ENCODE peak calls at places on chromosomes 1 and 21, in five cellular contexts. One of them, this sample, is unnamed. For H3K4me1, the result is how much of the 10 kb centered on the place peaks cover.

GRCh38 chr21:37994211-37994610 is 78.0 kb upstream of the KCNJ6 start:
- DNase-seq in prostate gland: no peak
- DNase-seq in body of pancreas: no peak
- DNase-seq in endodermal cell: no peak
- DNase-seq in psoas muscle: no peak
- DNase-seq in this sample: no peak

GRCh38 chr1:81023187-81023724 is 777.5 kb upstream of the ADGRL2 start:
- DNase-seq in prostate gland: no peak
- DNase-seq in body of pancreas: no peak
- DNase-seq in endodermal cell: no peak
- DNase-seq in psoas muscle: no peak
- DNase-seq in this sample: no peak

GRCh38 chr1:56495538-56495937 is 83.8 kb downstream of the PLPP3 start:
- DNase-seq in prostate gland: no peak
- DNase-seq in body of pancreas: no peak
- DNase-seq in endodermal cell: no peak
- DNase-seq in psoas muscle: no peak
- DNase-seq in this sample: no peak

GRCh38 chr1:66940968-66941367 is 16.2 kb downstream of the MIER1 start:
- DNase-seq in prostate gland: no peak
- DNase-seq in body of pancreas: no peak
- DNase-seq in endodermal cell: no peak
- DNase-seq in psoas muscle: no peak
- DNase-seq in this sample: no peak

GRCh38 chr1:60878323-60878722 is 204.0 kb upstream of the NFIA start:
- DNase-seq in prostate gland: no peak
- DNase-seq in body of pancreas: no peak
- DNase-seq in endodermal cell: no peak
- DNase-seq in psoas muscle: no peak
- DNase-seq in this sample: no peak

GRCh38 chr21:33860332-33860879 is 55.2 kb downstream of the ATP5PO start:
- DNase-seq in prostate gland: no peak
- DNase-seq in body of pancreas: no peak
- DNase-seq in endodermal cell: no peak
- DNase-seq in psoas muscle: no peak
- DNase-seq in this sample: no peak

GRCh38 chr21:29298348-29299045 is at the start of gene BACH1:
- DNase-seq in prostate gland: peak
- DNase-seq in body of pancreas: peak
- DNase-seq in endodermal cell: peak
- DNase-seq in psoas muscle: peak
- DNase-seq in this sample: peak

GRCh38 chr1:21022279-21023040 is 154.2 kb downstream of the EIF4G3 start:
- DNase-seq in prostate gland: peak
- DNase-seq in body of pancreas: peak
- DNase-seq in endodermal cell: no peak
- DNase-seq in psoas muscle: no peak
- DNase-seq in this sample: no peak

GRCh38 chr1:157098519-157098918 is 1.1 kb downstream of the ETV3L start:
- DNase-seq in prostate gland: no peak
- DNase-seq in body of pancreas: no peak
- DNase-seq in endodermal cell: no peak
- DNase-seq in psoas muscle: no peak
- DNase-seq in this sample: no peak

GRCh38 chr1:217924924-217925323 is 293.8 kb downstream of the SPATA17 start:
- DNase-seq in prostate gland: no peak
- DNase-seq in body of pancreas: no peak
- DNase-seq in endodermal cell: peak
- DNase-seq in psoas muscle: no peak
- DNase-seq in this sample: no peak

GRCh38 chr21:44399151-44399954 is 45.9 kb downstream of the TRPM2 start:
- DNase-seq in prostate gland: no peak
- DNase-seq in body of pancreas: no peak
- DNase-seq in endodermal cell: no peak
- DNase-seq in psoas muscle: no peak
- DNase-seq in this sample: no peak

GRCh38 chr1:7146710-7147109 is 361.5 kb downstream of the CAMTA1 start:
- DNase-seq in prostate gland: no peak
- DNase-seq in body of pancreas: no peak
- DNase-seq in endodermal cell: no peak
- DNase-seq in psoas muscle: no peak
- DNase-seq in this sample: no peak

GRCh38 chr1:23980725-23981063 is 567 bp upstream of the SRSF10 start:
- DNase-seq in prostate gland: no peak
- DNase-seq in body of pancreas: peak
- DNase-seq in endodermal cell: peak
- DNase-seq in psoas muscle: no peak
- DNase-seq in this sample: no peak

GRCh38 chr1:19435851-19436465 is 49.4 kb downstream of the CAPZB start:
- DNase-seq in prostate gland: no peak
- DNase-seq in body of pancreas: no peak
- DNase-seq in endodermal cell: no peak
- DNase-seq in psoas muscle: no peak
- DNase-seq in this sample: no peak

GRCh38 chr1:204418174-204419063 is 6.8 kb upstream of the PPP1R15B start:
- DNase-seq in prostate gland: no peak
- DNase-seq in body of pancreas: no peak
- DNase-seq in endodermal cell: no peak
- DNase-seq in psoas muscle: no peak
- DNase-seq in this sample: no peak

GRCh38 chr1:115538579-115538978 is 103.2 kb upstream of the VANGL1 start:
- DNase-seq in prostate gland: no peak
- DNase-seq in body of pancreas: no peak
- DNase-seq in endodermal cell: no peak
- DNase-seq in psoas muscle: no peak
- DNase-seq in this sample: no peak

GRCh38 chr1:31714442-31715096 is 10.8 kb upstream of the COL16A1 start:
- DNase-seq in prostate gland: peak
- DNase-seq in body of pancreas: peak
- DNase-seq in endodermal cell: peak
- DNase-seq in psoas muscle: peak
- DNase-seq in this sample: no peak

GRCh38 chr1:3931310-3931700 is 31.2 kb upstream of the C1orf174 start:
- DNase-seq in prostate gland: no peak
- DNase-seq in body of pancreas: no peak
- DNase-seq in endodermal cell: no peak
- DNase-seq in psoas muscle: no peak
- DNase-seq in this sample: no peak

GRCh38 chr1:78333426-78334012 is 157.3 kb upstream of the PTGFR start:
- DNase-seq in prostate gland: no peak
- DNase-seq in body of pancreas: peak
- DNase-seq in endodermal cell: no peak
- DNase-seq in psoas muscle: no peak
- DNase-seq in this sample: no peak

GRCh38 chr1:45620588-45621500 is 3.0 kb downstream of the CCDC17 start:
- DNase-seq in prostate gland: no peak
- DNase-seq in body of pancreas: no peak
- DNase-seq in endodermal cell: peak
- DNase-seq in psoas muscle: no peak
- DNase-seq in this sample: no peak

GRCh38 chr1:166490437-166490784 is 323.6 kb upstream of the FAM78B start:
- DNase-seq in prostate gland: no peak
- DNase-seq in body of pancreas: no peak
- DNase-seq in endodermal cell: no peak
- DNase-seq in psoas muscle: no peak
- DNase-seq in this sample: no peak

GRCh38 chr1:196558424-196558823 is 49.8 kb downstream of the KCNT2 start:
- DNase-seq in prostate gland: no peak
- DNase-seq in body of pancreas: no peak
- DNase-seq in endodermal cell: no peak
- DNase-seq in psoas muscle: no peak
- DNase-seq in this sample: no peak

GRCh38 chr1:221458430-221459156 is 283.3 kb downstream of the DUSP10 start:
- DNase-seq in prostate gland: no peak
- DNase-seq in body of pancreas: no peak
- DNase-seq in endodermal cell: no peak
- DNase-seq in psoas muscle: no peak
- DNase-seq in this sample: no peak

GRCh38 chr1:17128361-17128760 is 9.1 kb upstream of the PADI2 start:
- DNase-seq in prostate gland: no peak
- DNase-seq in body of pancreas: no peak
- DNase-seq in endodermal cell: no peak
- DNase-seq in psoas muscle: no peak
- DNase-seq in this sample: no peak

GRCh38 chr1:28855469-28855944 is 43.5 kb downstream of the OPRD1 start:
- DNase-seq in prostate gland: no peak
- DNase-seq in body of pancreas: no peak
- DNase-seq in endodermal cell: no peak
- DNase-seq in psoas muscle: no peak
- DNase-seq in this sample: no peak

GRCh38 chr1:89198500-89199072 is at the start of gene GBP4:
- DNase-seq in prostate gland: peak
- DNase-seq in body of pancreas: no peak
- DNase-seq in endodermal cell: peak
- DNase-seq in psoas muscle: peak
- DNase-seq in this sample: peak
- H3K4me1 ChIP-seq in prostate gland: under half
- H3K4me1 ChIP-seq in body of pancreas: under half
- H3K4me1 ChIP-seq in endodermal cell: under half
- H3K4me1 ChIP-seq in psoas muscle: under half
- H3K4me1 ChIP-seq in this sample: under half

DNA sequence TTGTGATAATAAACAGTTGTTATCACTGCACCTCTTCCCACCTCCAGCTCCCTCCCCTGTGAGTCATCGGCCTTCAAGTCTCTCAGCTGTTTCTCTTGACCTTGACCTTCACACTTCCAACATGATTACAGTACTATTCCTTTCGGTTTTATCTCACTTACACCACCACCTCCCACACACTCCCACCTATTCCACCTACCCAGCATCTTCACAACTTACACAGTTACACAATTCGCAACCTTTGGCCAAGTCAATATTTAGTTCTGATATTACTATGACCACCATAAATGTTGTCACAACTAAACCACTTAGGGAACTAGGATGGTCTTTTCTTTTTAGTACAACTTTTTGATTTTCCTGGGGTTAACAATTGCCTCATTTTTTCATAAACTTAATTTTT is 60.2 kb downstream of the RIPK4 start:
- DNase-seq in prostate gland: no peak
- DNase-seq in body of pancreas: peak
- DNase-seq in endodermal cell: no peak
- DNase-seq in psoas muscle: no peak
- DNase-seq in this sample: no peak
- H3K27ac ChIP-seq in prostate gland: peak
- H3K27ac ChIP-seq in body of pancreas: peak
- H3K27ac ChIP-seq in endodermal cell: no peak
- H3K27ac ChIP-seq in psoas muscle: no peak
- H3K27ac ChIP-seq in this sample: no peak

GRCh38 chr1:10516925-10517676 is 42.4 kb downstream of the PEX14 start:
- DNase-seq in prostate gland: no peak
- DNase-seq in body of pancreas: no peak
- DNase-seq in endodermal cell: no peak
- DNase-seq in psoas muscle: no peak
- DNase-seq in this sample: no peak

GRCh38 chr1:10517677-10517982 is 42.9 kb downstream of the PEX14 start:
- DNase-seq in prostate gland: no peak
- DNase-seq in body of pancreas: no peak
- DNase-seq in endodermal cell: no peak
- DNase-seq in psoas muscle: no peak
- DNase-seq in this sample: no peak

GRCh38 chr1:10515627-10516026 is 40.9 kb downstream of the PEX14 start:
- DNase-seq in prostate gland: peak
- DNase-seq in body of pancreas: no peak
- DNase-seq in endodermal cell: no peak
- DNase-seq in psoas muscle: no peak
- DNase-seq in this sample: peak

GRCh38 chr1:10514490-10515235 is 39.9 kb downstream of the PEX14 start:
- DNase-seq in prostate gland: peak
- DNase-seq in body of pancreas: no peak
- DNase-seq in endodermal cell: no peak
- DNase-seq in psoas muscle: no peak
- DNase-seq in this sample: no peak

GRCh38 chr1:10516244-10516643 is 41.5 kb downstream of the PEX14 start:
- DNase-seq in prostate gland: peak
- DNase-seq in body of pancreas: no peak
- DNase-seq in endodermal cell: no peak
- DNase-seq in psoas muscle: no peak
- DNase-seq in this sample: no peak
- H3K4me1 ChIP-seq in prostate gland: under half
- H3K4me1 ChIP-seq in body of pancreas: under half
- H3K4me1 ChIP-seq in endodermal cell: under half
- H3K4me1 ChIP-seq in psoas muscle: under half
- H3K4me1 ChIP-seq in this sample: under half

DNA sequence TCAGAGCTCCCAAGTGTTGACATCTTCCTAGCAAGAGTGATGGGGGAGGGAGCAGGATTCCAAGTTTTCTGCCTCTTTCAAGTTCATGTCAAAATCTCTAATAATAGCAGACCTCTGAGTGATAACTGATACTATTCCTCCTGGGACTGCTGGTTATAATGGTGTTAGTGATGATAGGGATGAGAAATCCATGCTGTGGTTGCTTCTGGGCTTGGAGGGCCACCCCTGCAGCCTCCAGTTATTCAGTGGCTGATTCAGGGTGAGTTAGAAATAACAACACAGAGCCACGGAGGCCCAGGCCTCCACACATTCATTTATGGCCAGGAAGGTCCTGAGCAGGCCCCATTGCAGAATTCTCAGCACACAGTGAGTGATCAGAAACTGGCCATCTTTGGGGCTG is 40.6 kb upstream of the ARTN start:
- DNase-seq in prostate gland: no peak
- DNase-seq in body of pancreas: no peak
- DNase-seq in endodermal cell: no peak
- DNase-seq in psoas muscle: no peak
- DNase-seq in this sample: no peak
- H3K27ac ChIP-seq in prostate gland: no peak
- H3K27ac ChIP-seq in body of pancreas: no peak
- H3K27ac ChIP-seq in endodermal cell: no peak
- H3K27ac ChIP-seq in psoas muscle: peak
- H3K27ac ChIP-seq in this sample: no peak

DNA sequence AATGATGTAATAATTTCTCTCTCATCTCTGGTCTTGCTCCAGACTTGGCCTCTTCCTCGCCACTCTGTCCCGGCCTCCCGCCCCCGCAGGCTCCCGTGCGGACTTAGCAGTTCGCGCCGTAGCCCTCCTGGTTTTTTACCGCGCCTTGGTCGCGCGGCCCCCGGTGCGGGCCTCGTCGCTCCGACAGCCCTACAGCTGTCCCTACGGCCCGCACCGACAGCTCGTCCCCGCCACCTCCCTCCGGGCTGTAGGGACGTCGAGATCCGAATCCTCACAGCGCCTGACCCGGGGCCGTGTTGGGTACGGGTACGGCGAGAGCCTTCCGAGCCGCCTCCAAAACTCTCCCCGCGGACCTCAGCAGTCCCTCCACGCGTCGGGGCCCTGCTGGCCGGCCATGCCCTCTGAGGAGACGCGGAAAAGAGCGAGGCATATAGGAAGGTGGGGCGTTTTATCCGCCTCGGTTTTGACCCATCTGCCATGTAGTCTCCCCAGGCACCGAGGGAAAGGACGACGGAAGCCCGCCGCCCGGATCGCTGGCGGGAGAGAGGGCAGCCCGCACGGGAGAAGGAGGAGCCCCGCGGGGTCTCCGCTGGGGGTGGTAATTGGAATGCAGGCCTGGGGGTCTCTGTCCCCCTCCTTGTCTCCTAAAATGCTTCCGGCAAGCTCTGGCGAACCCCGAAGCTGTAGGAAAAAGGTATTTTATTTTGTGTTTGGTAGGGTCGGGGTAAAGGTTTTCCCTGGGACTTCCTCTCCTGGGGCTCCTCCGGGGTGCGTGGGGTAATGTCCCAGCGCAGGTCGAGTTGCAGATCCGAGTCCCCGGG is 3.3 kb downstream of the LHX4 start:
- DNase-seq in prostate gland: no peak
- DNase-seq in body of pancreas: no peak
- DNase-seq in endodermal cell: peak
- DNase-seq in psoas muscle: no peak
- DNase-seq in this sample: no peak
- H3K4me1 ChIP-seq in prostate gland: under half
- H3K4me1 ChIP-seq in body of pancreas: half or more
- H3K4me1 ChIP-seq in endodermal cell: under half
- H3K4me1 ChIP-seq in psoas muscle: under half
- H3K4me1 ChIP-seq in this sample: under half

This sample was measured in left lung.